ENCODE peak calls at places on chromosome 7, in four cellular contexts. N is cardiac fibroblast; H is endothelial cell; W is CD4-positive, alpha-beta T cell. R is an unnamed sample.

GRCh38 chr7:38310601-38311057 is 37.2 kb upstream of the TARP start:
- DNase-seq in N (peak), H (no peak), W (no peak), R (peak)

GRCh38 chr7:130276796-130277762 is 10.4 kb downstream of the CPA2 start:
- DNase-seq in N (peak), H (no peak), W (no peak), R (no peak)

GRCh38 chr7:99679032-99679399 is 780 bp downstream of the CYP3A5 start:
- DNase-seq in N (no peak), H (no peak), W (no peak), R (no peak)

GRCh38 chr7:28480595-28480994 is 68.3 kb downstream of the CREB5 start:
- DNase-seq in N (no peak), H (no peak), W (no peak), R (no peak)

GRCh38 chr7:130384841-130385599 is 4.7 kb downstream of the CPA1 start:
- DNase-seq in N (no peak), H (no peak), W (no peak), R (no peak)

GRCh38 chr7:33757563-33758165 is 147.7 kb upstream of the BMPER start:
- DNase-seq in N (peak), H (peak), W (no peak), R (peak)

GRCh38 chr7:17362439-17363095 is 64.1 kb downstream of the AHR start:
- DNase-seq in N (peak), H (no peak), W (no peak), R (peak)

GRCh38 chr7:15866753-15867152 is 180.3 kb upstream of the MEOX2 start:
- DNase-seq in N (no peak), H (no peak), W (no peak), R (no peak)

GRCh38 chr7:139680676-139681462 is 96.9 kb downstream of the HIPK2 start:
- DNase-seq in N (peak), H (peak), W (peak), R (no peak)

GRCh38 chr7:99092064-99092720 is 51.7 kb downstream of the SMURF1 start:
- DNase-seq in N (no peak), H (no peak), W (no peak), R (no peak)

GRCh38 chr7:21504021-21504420 is 38.8 kb upstream of the DNAH11 start:
- DNase-seq in N (no peak), H (no peak), W (no peak), R (no peak)

GRCh38 chr7:21508538-21508937 is 34.3 kb upstream of the DNAH11 start:
- DNase-seq in N (no peak), H (no peak), W (no peak), R (no peak)

GRCh38 chr7:21507627-21508343 is 35.1 kb upstream of the DNAH11 start:
- DNase-seq in N (peak), H (peak), W (no peak), R (peak)
- TF ChIP-seq CTCF in N (peak), H (peak), W (peak), R (peak)

GRCh38 chr7:141344153-141344935 is 206.9 kb upstream of the AGK start:
- DNase-seq in N (no peak), H (no peak), W (no peak), R (no peak)

GRCh38 chr7:141335164-141335563 is 216.0 kb upstream of the AGK start:
- DNase-seq in N (no peak), H (no peak), W (no peak), R (no peak)

GRCh38 chr7:141342664-141343400 is 208.4 kb upstream of the AGK start:
- DNase-seq in N (no peak), H (no peak), W (no peak), R (no peak)

GRCh38 chr7:141339603-141340002 is 211.6 kb upstream of the AGK start:
- DNase-seq in N (no peak), H (no peak), W (no peak), R (no peak)
- TF ChIP-seq CTCF in N (no peak), H (no peak), W (no peak), R (no peak)

GRCh38 chr7:4763794-4764185 is 11.6 kb upstream of the AP5Z1 start:
- DNase-seq in N (no peak), H (no peak), W (no peak), R (no peak)

GRCh38 chr7:4763091-4763793 is 12.2 kb upstream of the AP5Z1 start:
- DNase-seq in N (no peak), H (no peak), W (no peak), R (no peak)

GRCh38 chr7:4766666-4767530 is 8.5 kb upstream of the AP5Z1 start:
- DNase-seq in N (no peak), H (no peak), W (no peak), R (no peak)

GRCh38 chr7:4764402-4765007 is 10.9 kb upstream of the AP5Z1 start:
- DNase-seq in N (no peak), H (no peak), W (no peak), R (no peak)

GRCh38 chr7:4765776-4766490 is 9.5 kb upstream of the AP5Z1 start:
- DNase-seq in N (no peak), H (no peak), W (no peak), R (no peak)
- TF ChIP-seq CTCF in N (peak), H (peak), W (no peak), R (no peak)

DNA sequence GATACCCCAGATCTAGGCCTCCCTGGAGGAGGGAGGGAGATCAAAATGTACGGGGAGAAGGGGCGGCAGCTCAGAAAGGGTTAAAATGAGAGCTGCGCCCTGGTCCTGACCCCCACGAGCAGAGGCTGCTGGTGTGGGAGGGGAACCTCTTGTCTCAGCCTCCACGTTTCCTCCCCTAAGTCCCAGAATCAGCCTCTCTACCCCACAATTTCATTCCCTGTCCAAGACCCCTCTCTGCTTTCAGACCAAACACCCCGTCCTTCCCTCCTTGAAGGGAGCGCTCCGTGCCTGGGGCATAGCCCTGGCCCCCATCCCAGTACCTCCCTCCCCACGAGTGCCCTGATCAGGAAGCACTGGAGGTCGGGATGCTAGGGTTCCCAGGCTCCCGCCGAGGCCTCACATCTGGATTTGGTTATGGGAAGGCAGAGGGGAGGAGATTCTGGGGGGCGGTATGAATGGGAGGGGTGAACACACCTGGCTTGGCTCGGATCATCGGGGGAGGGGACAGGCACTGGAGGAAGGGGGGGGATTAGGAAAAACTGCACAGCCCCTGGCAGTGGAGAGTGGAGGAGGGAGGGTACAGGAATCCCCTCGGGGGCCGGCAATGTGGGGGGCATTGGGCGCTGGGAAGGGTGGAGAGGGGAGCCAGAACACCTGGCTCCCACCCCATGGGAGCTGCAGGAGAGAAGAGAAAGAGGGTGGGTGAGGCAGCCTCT is 2.7 kb downstream of the EPHB4 start:
- DNase-seq in N (no peak), H (no peak), W (no peak), R (no peak)
- TF ChIP-seq CTCF in N (no peak), H (no peak), W (no peak), R (no peak)

GRCh38 chr7:25240340-25240739 is 12.1 kb upstream of the NPVF start:
- DNase-seq in N (peak), H (no peak), W (no peak), R (no peak)
- TF ChIP-seq CTCF in N (no peak), H (no peak), W (no peak), R (no peak)

DNA sequence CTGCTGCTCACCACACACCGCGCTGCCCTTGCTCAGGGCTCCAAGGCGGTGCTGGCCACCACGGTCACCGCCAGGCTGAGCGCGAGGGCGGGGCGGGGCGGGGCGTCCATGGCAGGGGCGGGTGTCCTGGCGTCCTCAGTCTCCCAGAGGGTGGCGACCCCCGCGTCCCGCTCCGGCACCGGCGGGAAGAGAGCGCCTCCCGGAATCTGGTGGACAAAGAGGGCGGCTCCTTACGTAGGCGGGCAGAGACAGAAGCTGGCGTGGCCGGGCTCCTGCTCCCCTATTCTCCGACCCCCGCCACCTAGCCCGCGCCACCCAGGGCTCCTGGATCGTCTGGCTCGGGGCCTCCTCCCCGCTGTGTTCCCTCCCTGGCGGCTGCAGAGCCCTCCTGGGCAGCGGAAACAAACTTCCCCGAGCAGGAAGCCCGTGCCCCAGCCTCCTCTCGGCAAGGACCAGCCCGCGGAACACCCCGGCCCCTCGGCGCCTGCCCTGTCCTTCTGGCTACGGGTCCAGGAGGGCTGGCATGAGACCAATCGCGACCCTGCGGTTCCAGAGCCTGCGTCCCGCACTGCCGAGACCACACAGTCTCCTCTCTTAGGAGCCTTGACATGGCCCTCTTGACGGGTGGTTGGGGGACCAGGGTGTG is 133.8 kb upstream of the ZNF92 start:
- DNase-seq in N (peak), H (peak), W (no peak), R (peak)
- TF ChIP-seq CTCF in N (no peak), H (no peak), W (no peak), R (no peak)

GRCh38 chr7:75654855-75655254 is 83.9 kb downstream of the HIP1 start:
- DNase-seq in N (no peak), H (no peak), W (no peak), R (no peak)

GRCh38 chr7:75656740-75657139 is 82.0 kb downstream of the HIP1 start:
- DNase-seq in N (no peak), H (no peak), W (no peak), R (no peak)

GRCh38 chr7:75653651-75654050 is 85.1 kb downstream of the HIP1 start:
- DNase-seq in N (no peak), H (no peak), W (no peak), R (no peak)

GRCh38 chr7:75657866-75658265 is 80.9 kb downstream of the HIP1 start:
- DNase-seq in N (no peak), H (no peak), W (no peak), R (no peak)

DNA sequence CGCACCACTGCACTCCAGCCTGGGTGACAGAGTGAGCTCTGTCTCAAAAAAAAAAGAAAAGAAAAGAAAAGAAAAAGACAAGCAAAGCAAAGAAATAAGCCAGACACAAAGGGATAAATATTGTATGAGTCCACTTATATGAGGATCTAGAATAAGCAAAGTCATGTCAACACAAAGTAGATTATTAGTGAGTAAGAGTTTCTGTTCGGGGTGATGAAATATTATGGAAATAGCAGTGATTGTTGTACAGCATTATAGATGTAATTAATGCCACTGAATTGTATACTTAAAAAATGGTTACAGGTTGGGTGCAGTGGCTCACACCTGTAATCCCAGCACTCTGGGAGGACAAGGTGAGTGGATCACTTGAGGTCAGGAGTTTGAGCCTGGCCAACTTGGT is 83.2 kb downstream of the HIP1 start:
- DNase-seq in N (no peak), H (no peak), W (no peak), R (no peak)
- TF ChIP-seq CTCF in N (no peak), H (no peak), W (no peak), R (no peak)

GRCh38 chr7:1193593-1194424 is 33.8 kb upstream of the ZFAND2A start:
- DNase-seq in N (peak), H (peak), W (peak), R (peak)
- TF ChIP-seq CTCF in N (peak), H (no peak), W (no peak), R (no peak)

R was measured in testis.